ENCODE peak calls at places on chromosomes 1 and 21, in four cellular contexts. S is HepG2, U is SK-N-SH, Q is K562. F is an unnamed sample.

GRCh38 chr1:89260042-89260441 is 12.6 kb downstream of the GBP5 start:
- DNase-seq in U (no peak), Q (no peak), S (no peak), F (no peak)

GRCh38 chr1:151511636-151512215 is 539 bp downstream of the CGN start:
- DNase-seq in Q (peak; percentile 27), U (peak; percentile 63), S (no peak), F (peak; percentile 69)

GRCh38 chr1:6373961-6374720 is 19.4 kb downstream of the ACOT7 start:
- DNase-seq in S (no peak), U (no peak), Q (no peak), F (no peak)

GRCh38 chr1:100404816-100405215 is 52.5 kb downstream of the CDC14A start:
- DNase-seq in U (no peak), Q (no peak), S (no peak), F (no peak)

GRCh38 chr1:222749927-222750326 is 12.9 kb downstream of the FAM177B start:
- DNase-seq in Q (no peak), U (peak; percentile 40), S (no peak), F (no peak)

GRCh38 chr1:45854724-45855123 is 51.3 kb downstream of the MAST2 start:
- DNase-seq in S (peak; percentile 23), U (no peak), Q (no peak), F (no peak)

GRCh38 chr1:109148838-109149555 is 35.1 kb downstream of the ELAPOR1 start:
- DNase-seq in S (no peak), Q (peak; percentile 71), U (no peak), F (no peak)

GRCh38 chr1:54982739-54983138 is 2.3 kb downstream of the TMEM61 start:
- DNase-seq in U (peak; percentile 46), Q (no peak), S (peak; percentile 43), F (no peak)

GRCh38 chr1:77385551-77385950 is 103.7 kb downstream of the AK5 start:
- DNase-seq in S (no peak), Q (no peak), U (no peak), F (no peak)

GRCh38 chr1:33460947-33461629 is 11.4 kb upstream of the ZSCAN20 start:
- DNase-seq in S (no peak), U (no peak), Q (no peak), F (no peak)

GRCh38 chr1:45552309-45552708 is 1.7 kb downstream of the AKR1A1 start:
- DNase-seq in S (no peak), U (no peak), Q (no peak), F (no peak)

GRCh38 chr21:27519357-27519756 is 552.5 kb upstream of the ADAMTS5 start:
- DNase-seq in U (no peak), Q (no peak), S (no peak), F (no peak)

GRCh38 chr1:19203440-19203839 is 6.6 kb downstream of the UBR4 start:
- DNase-seq in S (no peak), U (no peak), Q (no peak), F (no peak)

GRCh38 chr1:236063919-236064673 is 794 bp downstream of the NID1 start:
- DNase-seq in Q (no peak), U (peak; percentile 73), S (peak; percentile 94), F (peak; percentile 62)

GRCh38 chr1:230517786-230518185 is 91.7 kb upstream of the PGBD5 start:
- DNase-seq in Q (no peak), S (no peak), U (peak; percentile 61), F (no peak)

GRCh38 chr1:30768830-30769718 is 11.5 kb upstream of the LAPTM5 start:
- DNase-seq in S (no peak), U (peak; percentile 75), Q (peak; percentile 99), F (no peak)

GRCh38 chr21:43208561-43209332 is 39.9 kb downstream of the CRYAA start:
- DNase-seq in Q (no peak), U (no peak), S (no peak), F (no peak)

GRCh38 chr1:28877132-28877781 is 37.1 kb upstream of the EPB41 start:
- DNase-seq in Q (peak; percentile 92), U (peak; percentile 80), S (peak; percentile 62), F (peak; percentile 92)

GRCh38 chr1:152408664-152409063 is 5.4 kb downstream of the CRNN start:
- DNase-seq in Q (no peak), S (no peak), U (no peak), F (no peak)

DNA sequence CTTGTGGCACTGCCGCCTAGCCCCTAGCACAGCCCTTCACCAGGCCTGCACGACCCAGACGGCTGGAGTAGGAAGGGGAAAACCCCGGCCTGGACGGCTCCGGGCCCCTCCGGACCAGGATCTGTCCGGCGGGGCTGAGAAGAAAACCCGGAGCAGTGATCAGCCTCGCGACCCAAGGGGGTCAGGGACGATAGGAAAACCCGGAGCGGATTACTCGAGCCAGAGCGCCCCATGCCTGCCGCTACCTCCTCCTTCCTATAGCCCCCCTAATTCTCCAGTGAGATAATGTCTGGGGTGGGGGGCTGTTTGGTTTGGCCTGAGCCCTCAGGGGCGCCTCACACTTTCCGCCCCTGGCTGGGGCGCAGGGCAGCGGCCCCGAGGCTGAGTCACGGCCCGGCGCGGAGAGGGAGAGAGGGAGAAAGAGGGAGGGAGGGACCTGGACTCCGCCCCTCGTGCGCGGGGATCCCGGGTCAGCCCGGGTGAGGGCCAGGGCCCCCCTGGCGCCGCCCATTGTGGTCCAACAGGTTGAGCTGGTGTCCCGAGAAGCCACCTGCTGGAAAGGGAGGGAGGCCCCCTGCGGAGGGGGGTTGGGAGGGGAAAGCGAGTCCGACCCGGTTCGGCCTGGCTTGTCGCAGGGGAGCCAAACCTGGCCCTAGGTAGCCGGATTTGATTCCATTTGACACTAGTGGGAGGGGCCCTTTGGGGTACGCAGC is 1.7 kb upstream of the ZBTB7B start:
- DNase-seq in U (peak; percentile 94), Q (peak; percentile 97), S (peak; percentile 93), F (peak; percentile 85)
- TF ChIP-seq FOXM1 in U (peak; percentile 59), Q (peak; percentile 95), S (no peak), F (peak; percentile 99)

DNA sequence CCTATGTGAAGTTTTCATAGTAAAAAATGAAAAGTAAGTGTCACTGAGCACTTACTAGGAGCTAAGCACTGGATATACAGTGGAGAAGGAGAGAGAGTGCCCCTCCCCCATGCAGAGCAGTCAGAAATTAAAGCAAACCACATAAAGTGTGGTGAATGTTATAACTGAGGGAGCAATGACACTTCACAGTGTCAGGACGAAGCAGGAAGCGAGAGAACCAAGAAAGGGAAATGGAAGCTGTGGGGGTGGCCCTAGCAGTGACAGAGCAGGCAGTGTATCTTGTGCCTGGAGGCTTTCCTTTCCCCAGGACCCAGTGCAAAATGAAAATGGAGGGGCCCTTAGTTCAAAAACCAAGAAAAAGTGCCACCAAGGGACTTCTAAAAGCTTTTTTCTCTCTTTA is 21.5 kb upstream of the RCAN3 start:
- DNase-seq in S (no peak), U (no peak), Q (peak; percentile 36), F (no peak)
- TF ChIP-seq FOXM1 in S (no peak), U (no peak), Q (no peak), F (no peak)

GRCh38 chr1:165898837-165899236 is 71.4 kb downstream of the UCK2 start:
- DNase-seq in S (no peak), Q (no peak), U (no peak), F (no peak)
- TF ChIP-seq FOXM1 in S (no peak), Q (no peak), U (peak; percentile 37), F (no peak)

GRCh38 chr1:84930329-84930728 is 37.3 kb upstream of the LPAR3 start:
- DNase-seq in Q (no peak), U (no peak), S (no peak), F (no peak)
- TF ChIP-seq FOXM1 in Q (no peak), U (no peak), S (no peak), F (no peak)

GRCh38 chr1:21124846-21125245 is 51.9 kb downstream of the EIF4G3 start:
- DNase-seq in S (no peak), U (no peak), Q (no peak), F (no peak)

GRCh38 chr1:21126324-21126723 is 50.4 kb downstream of the EIF4G3 start:
- DNase-seq in Q (no peak), U (no peak), S (peak; percentile 67), F (no peak)

GRCh38 chr1:21129407-21129806 is 47.3 kb downstream of the EIF4G3 start:
- DNase-seq in Q (no peak), S (no peak), U (no peak), F (no peak)

GRCh38 chr1:21121764-21122471 is 54.8 kb downstream of the EIF4G3 start:
- DNase-seq in Q (no peak), U (no peak), S (no peak), F (no peak)

GRCh38 chr1:21123287-21123961 is 53.3 kb downstream of the EIF4G3 start:
- DNase-seq in S (no peak), U (no peak), Q (no peak), F (no peak)
- TF ChIP-seq FOXM1 in S (no peak), U (no peak), Q (no peak), F (no peak)

GRCh38 chr1:186865253-186865652 is 36.5 kb downstream of the PLA2G4A start:
- DNase-seq in S (no peak), Q (no peak), U (no peak), F (no peak)

GRCh38 chr1:186865861-186866260 is 37.1 kb downstream of the PLA2G4A start:
- DNase-seq in U (no peak), Q (no peak), S (no peak), F (no peak)

GRCh38 chr1:186859995-186860394 is 31.2 kb downstream of the PLA2G4A start:
- DNase-seq in S (no peak), Q (no peak), U (no peak), F (no peak)

GRCh38 chr1:186858923-186859322 is 30.2 kb downstream of the PLA2G4A start:
- DNase-seq in U (no peak), Q (no peak), S (no peak), F (no peak)

GRCh38 chr1:186864296-186864695 is 35.5 kb downstream of the PLA2G4A start:
- DNase-seq in U (no peak), S (no peak), Q (no peak), F (no peak)
- TF ChIP-seq FOXM1 in U (no peak), S (no peak), Q (no peak), F (no peak)

GRCh38 chr1:181112071-181112929 is 23.8 kb downstream of the IER5 start:
- DNase-seq in S (peak; percentile 97), U (no peak), Q (peak; percentile 88), F (no peak)

GRCh38 chr1:181114574-181115366 is 26.3 kb downstream of the IER5 start:
- DNase-seq in Q (no peak), S (no peak), U (no peak), F (no peak)

GRCh38 chr1:181115367-181115684 is 26.8 kb downstream of the IER5 start:
- DNase-seq in S (no peak), U (no peak), Q (no peak), F (no peak)

GRCh38 chr1:181111559-181111958 is 23.1 kb downstream of the IER5 start:
- DNase-seq in Q (no peak), S (peak; percentile 13), U (no peak), F (no peak)

DNA sequence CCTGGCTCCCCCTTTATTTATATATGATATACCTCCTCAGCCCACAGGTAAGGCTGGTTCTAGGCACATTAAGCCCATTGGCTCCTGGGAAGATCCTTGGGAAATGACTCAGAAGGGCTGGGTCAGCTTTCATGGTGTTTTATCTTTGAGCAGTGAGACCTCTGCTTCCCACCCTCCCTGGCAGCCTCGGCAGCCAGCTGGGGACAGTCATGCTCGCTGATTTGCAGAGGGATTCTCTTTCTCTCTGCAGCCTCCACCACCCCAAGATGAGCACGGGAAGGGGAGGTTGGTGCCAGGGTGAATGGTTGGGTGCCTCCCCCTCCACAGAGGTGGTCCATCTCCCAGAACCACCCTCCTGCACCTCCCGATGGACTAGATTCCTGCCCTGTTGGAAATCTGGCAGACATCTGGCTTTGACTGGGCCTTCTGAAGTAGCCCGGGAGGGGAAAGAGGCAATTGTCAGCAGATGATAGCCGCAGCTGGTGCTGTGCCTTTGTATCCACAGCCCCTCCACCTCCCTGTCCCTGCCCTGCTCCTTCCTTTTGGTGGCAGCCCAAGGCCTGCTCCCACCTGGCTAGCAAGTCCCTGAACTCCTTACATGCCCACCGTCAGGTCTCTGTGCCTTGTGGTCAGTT is 24.7 kb downstream of the IER5 start:
- DNase-seq in Q (peak; percentile 70), S (peak; percentile 13), U (peak; percentile 63), F (no peak)
- TF ChIP-seq FOXM1 in Q (no peak), S (no peak), U (no peak), F (no peak)